ENCODE peak calls at places on chromosomes 4 and X, in four cellular contexts. I is mesothelial cell of epicardium; K is activated CD8-positive, alpha-beta memory T cell treated with anti-CD3 and anti-CD28 coated beads for 4 hours; M is MCF 10A. R is an unnamed sample.

GRCh38 chr4:54225671-54226398 is 3.3 kb upstream of the PDGFRA start:
- DNase-seq in I (no peak), K (no peak), M (no peak), R (no peak)

GRCh38 chr4:123546123-123546654 is 149.6 kb downstream of the SPRY1 start:
- DNase-seq in I (no peak), K (no peak), M (no peak), R (no peak)

GRCh38 chr4:14234330-14234729 is 606.8 kb upstream of the BOD1L1 start:
- DNase-seq in I (no peak), K (no peak), M (peak; percentile 4), R (no peak)

GRCh38 chrX:139892512-139892911 is 40.3 kb downstream of the ATP11C start:
- DNase-seq in I (no peak), K (no peak), M (no peak), R (no peak)

GRCh38 chrX:150547511-150548115 is 20.8 kb upstream of the MTM1 start:
- DNase-seq in I (peak; percentile 46), K (no peak), M (peak; percentile 38), R (peak; percentile 41)

GRCh38 chr4:6986781-6987565 is 56.2 kb upstream of the TADA2B start:
- DNase-seq in I (peak; percentile 95), K (peak; percentile 85), M (peak; percentile 95), R (peak; percentile 95)

GRCh38 chr4:56650259-56651070 is 30.6 kb downstream of the HOPX start:
- DNase-seq in I (no peak), K (no peak), M (no peak), R (no peak)

GRCh38 chr4:168524006-168524405 is 27.2 kb downstream of the PALLD start:
- DNase-seq in I (no peak), K (no peak), M (peak; percentile 74), R (no peak)

GRCh38 chr4:8649631-8650261 is 57.2 kb downstream of the CPZ start:
- DNase-seq in I (peak; percentile 21), K (no peak), M (no peak), R (peak; percentile 36)

GRCh38 chr4:41120297-41121217 is 93.8 kb downstream of the APBB2 start:
- DNase-seq in I (peak; percentile 62), K (no peak), M (peak; percentile 91), R (no peak)

GRCh38 chrX:109847257-109848187 is 114.5 kb upstream of the ACSL4 start:
- DNase-seq in I (no peak), K (no peak), M (peak; percentile 90), R (no peak)

GRCh38 chr4:119627267-119628190 is 1.1 kb downstream of the PDE5A start:
- DNase-seq in I (peak; percentile 71), K (no peak), M (peak; percentile 61), R (peak; percentile 42)

GRCh38 chrX:151153086-151153485 is 23.3 kb upstream of the GPR50 start:
- DNase-seq in I (no peak), K (no peak), M (peak; percentile 87), R (no peak)

GRCh38 chr4:1385373-1386340 is 20.6 kb downstream of the NKX1-1 start:
- DNase-seq in I (no peak), K (no peak), M (no peak), R (no peak)

GRCh38 chr4:6362896-6363295 is 93.2 kb downstream of the WFS1 start:
- DNase-seq in I (peak; percentile 67), K (no peak), M (peak; percentile 47), R (no peak)

GRCh38 chr4:7802093-7802726 is 137.5 kb downstream of the AFAP1 start:
- DNase-seq in I (peak; percentile 79), K (peak; percentile 55), M (peak; percentile 80), R (peak; percentile 77)

GRCh38 chrX:141176586-141177451 is at the start of gene LDOC1:
- DNase-seq in I (peak; percentile 82), K (peak; percentile 35), M (peak; percentile 78), R (peak; percentile 59)

GRCh38 chr4:123244233-123244632 is 152.4 kb upstream of the SPRY1 start:
- DNase-seq in I (no peak), K (no peak), M (peak; percentile 28), R (no peak)

GRCh38 chr4:147059064-147059731 is 113.5 kb upstream of the TTC29 start:
- DNase-seq in I (no peak), K (no peak), M (no peak), R (no peak)

GRCh38 chr4:25440478-25441030 is 63.5 kb downstream of the ANAPC4 start:
- DNase-seq in I (no peak), K (no peak), M (no peak), R (no peak)

GRCh38 chrX:47574096-47574553 is 8.1 kb upstream of the TIMP1 start:
- DNase-seq in I (no peak), K (no peak), M (no peak), R (no peak)

GRCh38 chrX:1451676-1452496 is 823 bp downstream of the ASMTL start:
- DNase-seq in I (no peak), K (no peak), M (no peak), R (no peak)

GRCh38 chr4:54016504-54016903 is 47.9 kb downstream of the CHIC2 start:
- DNase-seq in I (no peak), K (no peak), M (no peak), R (no peak)

GRCh38 chr4:108838451-108838850 is 75.6 kb upstream of the ETNPPL start:
- DNase-seq in I (no peak), K (no peak), M (no peak), R (no peak)

GRCh38 chr4:85570388-85570787 is 95.4 kb downstream of the ARHGAP24 start:
- DNase-seq in I (no peak), K (no peak), M (no peak), R (no peak)

GRCh38 chr4:15400911-15401671 is 26.7 kb upstream of the C1QTNF7 start:
- DNase-seq in I (peak; percentile 43), K (no peak), M (peak; percentile 92), R (no peak)

GRCh38 chr4:57270350-57270749 is 160.2 kb upstream of the IGFBP7 start:
- DNase-seq in I (no peak), K (no peak), M (no peak), R (no peak)

GRCh38 chrX:119030990-119031389 is 41.8 kb upstream of the CT47C1 start:
- DNase-seq in I (no peak), K (no peak), M (no peak), R (no peak)

GRCh38 chr4:54941994-54942552 is 183.3 kb downstream of the KDR start:
- DNase-seq in I (no peak), K (no peak), M (no peak), R (no peak)

GRCh38 chrX:117743469-117744251 is 372.9 kb downstream of the KLHL13 start:
- DNase-seq in I (no peak), K (no peak), M (peak; percentile 30), R (no peak)

GRCh38 chrX:19866626-19867410 is 20.6 kb downstream of the SH3KBP1 start:
- DNase-seq in I (no peak), K (no peak), M (no peak), R (no peak)

GRCh38 chrX:65862638-65863037 is 177.2 kb downstream of the VSIG4 start:
- DNase-seq in I (no peak), K (no peak), M (no peak), R (no peak)

GRCh38 chr4:71209161-71209560 is 129.7 kb upstream of the SLC4A4 start:
- DNase-seq in I (no peak), K (no peak), M (peak; percentile 37), R (no peak)

GRCh38 chr4:7435411-7436095 is 823 bp upstream of the PSAPL1 start:
- DNase-seq in I (no peak), K (no peak), M (no peak), R (no peak)

GRCh38 chr4:178784491-178784890 is 1342.3 kb upstream of the AGA start:
- DNase-seq in I (no peak), K (no peak), M (peak; percentile 58), R (no peak)

GRCh38 chr4:68466185-68466584 is 18.9 kb downstream of the TMPRSS11E start:
- DNase-seq in I (no peak), K (no peak), M (peak; percentile 56), R (no peak)

GRCh38 chrX:132843387-132843786 is 115.0 kb downstream of the HS6ST2 start:
- DNase-seq in I (no peak), K (no peak), M (peak; percentile 45), R (no peak)

GRCh38 chr4:2879026-2879425 is 35.4 kb downstream of the ADD1 start:
- DNase-seq in I (no peak), K (no peak), M (no peak), R (no peak)

GRCh38 chr4:176052744-176053143 is 12.9 kb upstream of the WDR17 start:
- DNase-seq in I (no peak), K (no peak), M (no peak), R (no peak)

R was measured in breast epithelium.